ENCODE peak calls at places on chromosomes 7 and 10, in four cellular contexts. One of them, this sample, is unnamed.

GRCh38 chr7:39672176-39672575 is 48.8 kb downstream of the RALA start:
- DNase-seq in HepG2: no peak
- DNase-seq in HCT116: no peak
- DNase-seq in K562: no peak
- DNase-seq in this sample: no peak

GRCh38 chr10:51321968-51322367 is 247.7 kb downstream of the PRKG1 start:
- DNase-seq in K562: no peak
- DNase-seq in HCT116: no peak
- DNase-seq in HepG2: no peak
- DNase-seq in this sample: no peak

GRCh38 chr10:87605656-87606308 is 53.9 kb upstream of the PAPSS2 start:
- DNase-seq in K562: no peak
- DNase-seq in HepG2: no peak
- DNase-seq in HCT116: no peak
- DNase-seq in this sample: no peak

GRCh38 chr7:155862516-155863257 is 50.4 kb upstream of the SHH start:
- DNase-seq in K562: peak
- DNase-seq in HepG2: no peak
- DNase-seq in HCT116: no peak
- DNase-seq in this sample: no peak

GRCh38 chr7:24227603-24228359 is 56.2 kb upstream of the NPY start:
- DNase-seq in HCT116: no peak
- DNase-seq in K562: no peak
- DNase-seq in HepG2: no peak
- DNase-seq in this sample: no peak

GRCh38 chr7:123535517-123535916 is 1.1 kb upstream of the IQUB start:
- DNase-seq in HCT116: no peak
- DNase-seq in K562: peak
- DNase-seq in HepG2: no peak
- DNase-seq in this sample: no peak

GRCh38 chr10:8052344-8052969 is 2.0 kb upstream of the GATA3 start:
- DNase-seq in HCT116: no peak
- DNase-seq in K562: no peak
- DNase-seq in HepG2: no peak
- DNase-seq in this sample: no peak

GRCh38 chr10:11533328-11533781 is 78.1 kb downstream of the USP6NL start:
- DNase-seq in HCT116: no peak
- DNase-seq in HepG2: peak
- DNase-seq in K562: peak
- DNase-seq in this sample: no peak

GRCh38 chr10:1966698-1967097 is 229.4 kb upstream of the ADARB2 start:
- DNase-seq in HCT116: no peak
- DNase-seq in HepG2: no peak
- DNase-seq in K562: no peak
- DNase-seq in this sample: no peak

GRCh38 chr10:112535432-112536038 is 88.5 kb downstream of the VTI1A start:
- DNase-seq in HepG2: peak
- DNase-seq in K562: no peak
- DNase-seq in HCT116: no peak
- DNase-seq in this sample: no peak

GRCh38 chr7:30238721-30239441 is 45.5 kb upstream of the ZNRF2 start:
- DNase-seq in HepG2: peak
- DNase-seq in HCT116: no peak
- DNase-seq in K562: no peak
- DNase-seq in this sample: no peak

GRCh38 chr10:79061441-79062315 is 7.1 kb upstream of the ZMIZ1 start:
- DNase-seq in HepG2: no peak
- DNase-seq in HCT116: no peak
- DNase-seq in K562: no peak
- DNase-seq in this sample: no peak

GRCh38 chr10:96843823-96844222 is 11.7 kb downstream of the LCOR start:
- DNase-seq in HCT116: no peak
- DNase-seq in HepG2: no peak
- DNase-seq in K562: no peak
- DNase-seq in this sample: no peak

GRCh38 chr10:101774589-101775272 is 1.2 kb downstream of the FGF8 start:
- DNase-seq in HCT116: no peak
- DNase-seq in HepG2: no peak
- DNase-seq in K562: no peak
- DNase-seq in this sample: no peak

GRCh38 chr10:106925187-106925586 is 239.3 kb downstream of the SORCS1 start:
- DNase-seq in HepG2: no peak
- DNase-seq in K562: no peak
- DNase-seq in HCT116: no peak
- DNase-seq in this sample: no peak

GRCh38 chr10:44017483-44018145 is 367.3 kb downstream of the CXCL12 start:
- DNase-seq in K562: no peak
- DNase-seq in HepG2: no peak
- DNase-seq in HCT116: no peak
- DNase-seq in this sample: no peak

GRCh38 chr7:16719699-16720098 is 33.9 kb upstream of the TSPAN13 start:
- DNase-seq in HCT116: no peak
- DNase-seq in HepG2: no peak
- DNase-seq in K562: peak
- DNase-seq in this sample: no peak

GRCh38 chr10:48526371-48526821 is 78.5 kb downstream of the ARHGAP22 start:
- DNase-seq in K562: no peak
- DNase-seq in HepG2: no peak
- DNase-seq in HCT116: no peak
- DNase-seq in this sample: no peak

GRCh38 chr10:120977892-120978291 is 126.7 kb downstream of the WDR11 start:
- DNase-seq in HepG2: no peak
- DNase-seq in K562: no peak
- DNase-seq in HCT116: no peak
- DNase-seq in this sample: no peak

GRCh38 chr10:114389429-114389828 is 14.9 kb downstream of the AFAP1L2 start:
- DNase-seq in HCT116: peak
- DNase-seq in HepG2: no peak
- DNase-seq in K562: no peak
- DNase-seq in this sample: no peak

GRCh38 chr10:29635711-29636144 is 957 bp upstream of the SVIL start:
- DNase-seq in K562: no peak
- DNase-seq in HepG2: peak
- DNase-seq in HCT116: no peak
- DNase-seq in this sample: no peak

GRCh38 chr10:6347391-6347951 is 144.7 kb downstream of the PFKFB3 start:
- DNase-seq in K562: no peak
- DNase-seq in HCT116: no peak
- DNase-seq in HepG2: no peak
- DNase-seq in this sample: no peak

GRCh38 chr10:113534428-113534827 is 18.4 kb upstream of the HABP2 start:
- DNase-seq in HepG2: no peak
- DNase-seq in HCT116: no peak
- DNase-seq in K562: no peak
- DNase-seq in this sample: no peak

GRCh38 chr10:105253843-105254242 is 612.8 kb downstream of the SORCS3 start:
- DNase-seq in HCT116: no peak
- DNase-seq in K562: no peak
- DNase-seq in HepG2: no peak
- DNase-seq in this sample: no peak

GRCh38 chr10:99983280-99983988 is 26.3 kb downstream of the DNMBP start:
- DNase-seq in K562: peak
- DNase-seq in HepG2: peak
- DNase-seq in HCT116: no peak
- DNase-seq in this sample: no peak

GRCh38 chr10:63866075-63866746 is 345.0 kb downstream of the REEP3 start:
- DNase-seq in K562: peak
- DNase-seq in HCT116: peak
- DNase-seq in HepG2: peak
- DNase-seq in this sample: peak

GRCh38 chr7:27186450-27187157 is 1.6 kb upstream of the HOXA11 start:
- DNase-seq in K562: no peak
- DNase-seq in HepG2: no peak
- DNase-seq in HCT116: no peak
- DNase-seq in this sample: no peak

GRCh38 chr10:81688459-81688858 is 186.5 kb upstream of the NRG3 start:
- DNase-seq in K562: no peak
- DNase-seq in HCT116: no peak
- DNase-seq in HepG2: no peak
- DNase-seq in this sample: no peak

GRCh38 chr7:84055904-84056615 is 138.5 kb downstream of the SEMA3A start:
- DNase-seq in HCT116: no peak
- DNase-seq in K562: no peak
- DNase-seq in HepG2: no peak
- DNase-seq in this sample: no peak

GRCh38 chr7:128405345-128406146 is 4.2 kb downstream of the IMPDH1 start:
- DNase-seq in HepG2: no peak
- DNase-seq in HCT116: no peak
- DNase-seq in K562: peak
- DNase-seq in this sample: no peak

GRCh38 chr7:41809487-41810257 is 106.8 kb upstream of the INHBA start:
- DNase-seq in HepG2: no peak
- DNase-seq in K562: no peak
- DNase-seq in HCT116: no peak
- DNase-seq in this sample: no peak

GRCh38 chr7:16660702-16661464 is 14.9 kb downstream of the BZW2 start:
- DNase-seq in HepG2: peak
- DNase-seq in HCT116: no peak
- DNase-seq in K562: peak
- DNase-seq in this sample: no peak

GRCh38 chr7:41491313-41491712 is 211.6 kb downstream of the INHBA start:
- DNase-seq in K562: no peak
- DNase-seq in HepG2: no peak
- DNase-seq in HCT116: no peak
- DNase-seq in this sample: no peak

GRCh38 chr10:3774018-3774813 is 10.8 kb downstream of the KLF6 start:
- DNase-seq in K562: no peak
- DNase-seq in HCT116: no peak
- DNase-seq in HepG2: no peak
- DNase-seq in this sample: peak

GRCh38 chr10:3772349-3773222 is 12.4 kb downstream of the KLF6 start:
- DNase-seq in HepG2: no peak
- DNase-seq in HCT116: no peak
- DNase-seq in K562: no peak
- DNase-seq in this sample: no peak

GRCh38 chr10:3775671-3776551 is 9.1 kb downstream of the KLF6 start:
- DNase-seq in HepG2: no peak
- DNase-seq in K562: no peak
- DNase-seq in HCT116: peak
- DNase-seq in this sample: peak

GRCh38 chr10:3774814-3775670 is 10.0 kb downstream of the KLF6 start:
- DNase-seq in HCT116: peak
- DNase-seq in K562: peak
- DNase-seq in HepG2: no peak
- DNase-seq in this sample: peak

DNA sequence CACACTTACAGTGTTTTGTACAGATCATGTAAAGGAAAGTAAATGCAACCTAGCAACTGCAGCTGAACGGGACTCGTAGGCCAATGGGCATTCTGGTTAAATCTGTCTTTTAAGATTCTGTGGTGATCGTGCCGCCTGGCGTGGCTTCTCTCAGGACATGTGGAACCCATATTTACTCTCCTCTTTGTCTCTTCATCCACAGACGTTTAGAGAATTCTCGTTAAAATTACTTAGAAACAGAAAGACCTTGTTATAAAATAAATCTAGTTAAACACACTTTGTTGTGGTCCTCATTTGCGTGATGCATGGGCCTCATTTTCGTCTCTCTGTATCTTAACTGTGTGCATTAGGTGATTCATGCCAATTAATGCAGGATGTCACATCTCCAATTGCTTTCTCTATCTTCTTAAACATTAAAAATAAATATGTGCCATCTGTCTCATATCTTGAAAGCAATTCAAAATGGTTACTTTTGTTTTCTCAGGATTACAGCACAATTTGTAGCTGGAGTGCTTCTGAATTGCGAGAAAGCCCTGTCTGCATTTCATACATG is 11.5 kb downstream of the KLF6 start:
- DNase-seq in HepG2: no peak
- DNase-seq in K562: no peak
- DNase-seq in HCT116: no peak
- DNase-seq in this sample: no peak
- H3K27ac ChIP-seq in HepG2: no peak
- H3K27ac ChIP-seq in K562: no peak
- H3K27ac ChIP-seq in HCT116: no peak
- H3K27ac ChIP-seq in this sample: peak

GRCh38 chr7:99399597-99399996 is 8.8 kb downstream of the PDAP1 start:
- DNase-seq in HepG2: no peak
- DNase-seq in HCT116: no peak
- DNase-seq in K562: no peak
- DNase-seq in this sample: no peak
- TF ChIP-seq POLR2AphosphoS5 in HepG2: no peak
- TF ChIP-seq POLR2AphosphoS5 in HCT116: no peak
- TF ChIP-seq POLR2AphosphoS5 in K562: no peak
- TF ChIP-seq POLR2AphosphoS5 in this sample: peak

DNA sequence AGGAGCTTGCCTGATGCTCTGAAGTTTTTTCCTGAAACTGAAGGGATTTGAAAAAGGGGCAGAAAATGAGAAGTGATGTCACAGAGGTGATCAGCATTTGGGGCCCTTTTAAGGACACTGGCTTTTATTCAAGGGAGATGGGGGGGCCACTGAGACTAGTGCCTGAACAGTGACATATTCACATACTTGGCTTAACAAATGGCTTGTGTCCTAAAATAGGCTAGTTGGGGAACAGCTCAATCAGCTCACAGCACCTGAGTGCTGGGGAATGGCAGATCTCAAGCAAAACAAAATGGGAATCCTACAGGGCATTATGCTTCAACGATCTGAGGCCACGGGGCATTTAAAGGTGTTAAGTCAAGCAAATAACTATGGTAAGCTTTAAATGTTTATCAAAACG is 90.1 kb downstream of the UBE2H start:
- DNase-seq in HCT116: no peak
- DNase-seq in HepG2: no peak
- DNase-seq in K562: no peak
- DNase-seq in this sample: no peak
- TF ChIP-seq TCF7L2 in HCT116: no peak
- TF ChIP-seq TCF7L2 in HepG2: no peak
- TF ChIP-seq TCF7L2 in K562: no peak
- TF ChIP-seq TCF7L2 in this sample: no peak

GRCh38 chr10:58963723-58964124 is 212.7 kb upstream of the PHYHIPL start:
- DNase-seq in HCT116: no peak
- DNase-seq in HepG2: peak
- DNase-seq in K562: no peak
- DNase-seq in this sample: no peak

GRCh38 chr10:58969578-58969977 is 206.9 kb upstream of the PHYHIPL start:
- DNase-seq in K562: no peak
- DNase-seq in HepG2: no peak
- DNase-seq in HCT116: no peak
- DNase-seq in this sample: no peak

GRCh38 chr10:58963101-58963534 is 213.3 kb upstream of the PHYHIPL start:
- DNase-seq in HCT116: no peak
- DNase-seq in K562: peak
- DNase-seq in HepG2: peak
- DNase-seq in this sample: no peak

GRCh38 chr10:58967551-58968418 is 208.7 kb upstream of the PHYHIPL start:
- DNase-seq in K562: no peak
- DNase-seq in HepG2: peak
- DNase-seq in HCT116: no peak
- DNase-seq in this sample: no peak

DNA sequence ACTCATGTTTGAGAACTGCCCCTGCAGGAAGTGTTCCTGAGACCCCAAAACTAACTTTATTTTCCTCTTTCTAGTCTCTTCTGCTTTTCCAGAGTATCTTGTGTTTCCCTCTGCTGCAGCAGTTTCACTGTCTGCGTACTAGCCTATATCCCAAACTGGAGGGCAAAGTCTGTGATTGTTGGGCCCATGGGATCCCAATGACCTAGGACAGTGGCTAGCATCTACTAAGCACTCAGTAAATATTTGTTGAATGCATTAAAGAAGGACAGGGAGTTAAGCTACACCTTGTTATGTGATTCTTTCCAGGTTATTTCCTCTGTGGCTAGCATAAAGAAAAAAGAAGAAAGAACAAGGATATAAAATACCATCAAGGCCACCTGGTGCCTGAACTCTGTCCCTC is 210.6 kb upstream of the PHYHIPL start:
- DNase-seq in HepG2: peak
- DNase-seq in HCT116: no peak
- DNase-seq in K562: no peak
- DNase-seq in this sample: no peak
- H3K27ac ChIP-seq in HepG2: peak
- H3K27ac ChIP-seq in HCT116: no peak
- H3K27ac ChIP-seq in K562: no peak
- H3K27ac ChIP-seq in this sample: no peak

This sample was measured in Panc1.